ENCODE peak calls at places on chromosomes 16 and 17, in seven cellular contexts. One of them, this sample, is unnamed.

GRCh38 chr16:86085161-86085611 is 186.2 kb downstream of the IRF8 start:
- DNase-seq in T-helper 17 cell: no peak
- DNase-seq in MM.1S: no peak
- DNase-seq in stimulated activated effector memory CD8-positive, alpha-beta T cell treated with anti-CD3 and anti-CD28 coated beads, Interleukin-12 subunit alpha, Interleukin-12 subunit beta, amount 100 ng/mL, for 72 hours: no peak
- DNase-seq in activated T-cell treated with anti-CD3 and anti-CD28 coated beads, Interleukin-2, amount 50 U/mL, for 24 hours: no peak
- DNase-seq in germinal center: no peak
- DNase-seq in EL: no peak
- DNase-seq in this sample: no peak

GRCh38 chr16:79261461-79261860 is 339.1 kb downstream of the MAF start:
- DNase-seq in germinal center: peak
- DNase-seq in activated T-cell treated with anti-CD3 and anti-CD28 coated beads, Interleukin-2, amount 50 U/mL, for 24 hours: peak
- DNase-seq in stimulated activated effector memory CD8-positive, alpha-beta T cell treated with anti-CD3 and anti-CD28 coated beads, Interleukin-12 subunit alpha, Interleukin-12 subunit beta, amount 100 ng/mL, for 72 hours: peak
- DNase-seq in MM.1S: no peak
- DNase-seq in EL: no peak
- DNase-seq in T-helper 17 cell: peak
- DNase-seq in this sample: no peak

GRCh38 chr17:32609085-32609484 is 122.3 kb downstream of the CDK5R1 start:
- DNase-seq in MM.1S: peak
- DNase-seq in EL: peak
- DNase-seq in germinal center: peak
- DNase-seq in T-helper 17 cell: peak
- DNase-seq in stimulated activated effector memory CD8-positive, alpha-beta T cell treated with anti-CD3 and anti-CD28 coated beads, Interleukin-12 subunit alpha, Interleukin-12 subunit beta, amount 100 ng/mL, for 72 hours: peak
- DNase-seq in activated T-cell treated with anti-CD3 and anti-CD28 coated beads, Interleukin-2, amount 50 U/mL, for 24 hours: peak
- DNase-seq in this sample: peak

GRCh38 chr16:12231666-12232065 is 255.1 kb downstream of the SNX29 start:
- DNase-seq in stimulated activated effector memory CD8-positive, alpha-beta T cell treated with anti-CD3 and anti-CD28 coated beads, Interleukin-12 subunit alpha, Interleukin-12 subunit beta, amount 100 ng/mL, for 72 hours: no peak
- DNase-seq in activated T-cell treated with anti-CD3 and anti-CD28 coated beads, Interleukin-2, amount 50 U/mL, for 24 hours: no peak
- DNase-seq in MM.1S: no peak
- DNase-seq in germinal center: no peak
- DNase-seq in EL: peak
- DNase-seq in T-helper 17 cell: no peak
- DNase-seq in this sample: no peak

GRCh38 chr17:13025687-13026086 is 7.9 kb upstream of the ELAC2 start:
- DNase-seq in T-helper 17 cell: no peak
- DNase-seq in EL: no peak
- DNase-seq in stimulated activated effector memory CD8-positive, alpha-beta T cell treated with anti-CD3 and anti-CD28 coated beads, Interleukin-12 subunit alpha, Interleukin-12 subunit beta, amount 100 ng/mL, for 72 hours: no peak
- DNase-seq in germinal center: no peak
- DNase-seq in MM.1S: no peak
- DNase-seq in activated T-cell treated with anti-CD3 and anti-CD28 coated beads, Interleukin-2, amount 50 U/mL, for 24 hours: no peak
- DNase-seq in this sample: no peak

GRCh38 chr17:45310380-45311324 is 6.2 kb downstream of the MAP3K14 start:
- DNase-seq in germinal center: no peak
- DNase-seq in stimulated activated effector memory CD8-positive, alpha-beta T cell treated with anti-CD3 and anti-CD28 coated beads, Interleukin-12 subunit alpha, Interleukin-12 subunit beta, amount 100 ng/mL, for 72 hours: no peak
- DNase-seq in EL: no peak
- DNase-seq in MM.1S: peak
- DNase-seq in activated T-cell treated with anti-CD3 and anti-CD28 coated beads, Interleukin-2, amount 50 U/mL, for 24 hours: no peak
- DNase-seq in T-helper 17 cell: no peak
- DNase-seq in this sample: no peak

GRCh38 chr16:66432429-66432828 is 5.3 kb downstream of the BEAN1 start:
- DNase-seq in T-helper 17 cell: no peak
- DNase-seq in activated T-cell treated with anti-CD3 and anti-CD28 coated beads, Interleukin-2, amount 50 U/mL, for 24 hours: no peak
- DNase-seq in EL: no peak
- DNase-seq in MM.1S: no peak
- DNase-seq in germinal center: no peak
- DNase-seq in stimulated activated effector memory CD8-positive, alpha-beta T cell treated with anti-CD3 and anti-CD28 coated beads, Interleukin-12 subunit alpha, Interleukin-12 subunit beta, amount 100 ng/mL, for 72 hours: no peak
- DNase-seq in this sample: no peak

GRCh38 chr16:11472410-11472809 is 114.3 kb downstream of the LITAF start:
- DNase-seq in EL: no peak
- DNase-seq in germinal center: no peak
- DNase-seq in T-helper 17 cell: no peak
- DNase-seq in activated T-cell treated with anti-CD3 and anti-CD28 coated beads, Interleukin-2, amount 50 U/mL, for 24 hours: no peak
- DNase-seq in stimulated activated effector memory CD8-positive, alpha-beta T cell treated with anti-CD3 and anti-CD28 coated beads, Interleukin-12 subunit alpha, Interleukin-12 subunit beta, amount 100 ng/mL, for 72 hours: no peak
- DNase-seq in MM.1S: no peak
- DNase-seq in this sample: no peak

GRCh38 chr16:83648347-83648746 is 159.4 kb upstream of the HSBP1 start:
- DNase-seq in EL: no peak
- DNase-seq in germinal center: no peak
- DNase-seq in T-helper 17 cell: no peak
- DNase-seq in activated T-cell treated with anti-CD3 and anti-CD28 coated beads, Interleukin-2, amount 50 U/mL, for 24 hours: no peak
- DNase-seq in stimulated activated effector memory CD8-positive, alpha-beta T cell treated with anti-CD3 and anti-CD28 coated beads, Interleukin-12 subunit alpha, Interleukin-12 subunit beta, amount 100 ng/mL, for 72 hours: no peak
- DNase-seq in MM.1S: no peak
- DNase-seq in this sample: no peak

GRCh38 chr17:80678621-80679020 is 134.0 kb downstream of the RPTOR start:
- DNase-seq in EL: peak
- DNase-seq in MM.1S: no peak
- DNase-seq in stimulated activated effector memory CD8-positive, alpha-beta T cell treated with anti-CD3 and anti-CD28 coated beads, Interleukin-12 subunit alpha, Interleukin-12 subunit beta, amount 100 ng/mL, for 72 hours: no peak
- DNase-seq in activated T-cell treated with anti-CD3 and anti-CD28 coated beads, Interleukin-2, amount 50 U/mL, for 24 hours: peak
- DNase-seq in germinal center: no peak
- DNase-seq in T-helper 17 cell: no peak
- DNase-seq in this sample: no peak

GRCh38 chr16:87780385-87780989 is 14.7 kb upstream of the KLHDC4 start:
- DNase-seq in stimulated activated effector memory CD8-positive, alpha-beta T cell treated with anti-CD3 and anti-CD28 coated beads, Interleukin-12 subunit alpha, Interleukin-12 subunit beta, amount 100 ng/mL, for 72 hours: peak
- DNase-seq in activated T-cell treated with anti-CD3 and anti-CD28 coated beads, Interleukin-2, amount 50 U/mL, for 24 hours: peak
- DNase-seq in T-helper 17 cell: no peak
- DNase-seq in germinal center: peak
- DNase-seq in EL: peak
- DNase-seq in MM.1S: peak
- DNase-seq in this sample: peak